ENCODE peak calls at places on chromosomes 6 and 20, in six cellular contexts. V is AG04450, Q is upper lobe of right lung, B is tibial artery, X is lower lobe of right lung, S is WERI-Rb-1. N is an unnamed sample. For H3K9me3, the result is how much of the 10 kb centered on the place peaks cover.

GRCh38 chr6:1045239-1045638 is 266.7 kb upstream of the FOXQ1 start:
- DNase-seq in Q (no peak), S (no peak), X (no peak), V (no peak), B (no peak), N (no peak)

GRCh38 chr6:74268821-74269600 is 573.0 kb downstream of the CD109 start:
- DNase-seq in V (no peak), Q (no peak), B (no peak), X (no peak), S (no peak), N (no peak)

GRCh38 chr20:63234693-63235398 is 859 bp upstream of the BIRC7 start:
- DNase-seq in Q (no peak), S (peak), V (no peak), B (no peak), X (no peak), N (peak)

GRCh38 chr6:20129290-20130088 is 82.8 kb downstream of the MBOAT1 start:
- DNase-seq in S (no peak), X (no peak), Q (no peak), B (no peak), V (no peak), N (no peak)

GRCh38 chr20:60055740-60056139 is 97.5 kb downstream of the CDH26 start:
- DNase-seq in X (peak), Q (peak), S (no peak), V (no peak), B (peak), N (no peak)

GRCh38 chr20:63931735-63932134 is 24.5 kb downstream of the UCKL1 start:
- DNase-seq in X (no peak), V (no peak), S (no peak), B (no peak), Q (no peak), N (peak)

GRCh38 chr6:141050470-141050869 is 1082.3 kb upstream of the GJE1 start:
- DNase-seq in X (no peak), S (no peak), V (no peak), Q (no peak), B (no peak), N (no peak)

GRCh38 chr6:151502499-151502898 is 8.7 kb downstream of the CCDC170 start:
- DNase-seq in S (no peak), B (no peak), V (no peak), Q (no peak), X (no peak), N (no peak)

GRCh38 chr20:61766921-61767610 is 298.6 kb downstream of the TAF4 start:
- DNase-seq in B (peak), X (no peak), Q (no peak), V (no peak), S (no peak), N (no peak)

GRCh38 chr6:143583542-143584330 is 72.2 kb upstream of the FUCA2 start:
- DNase-seq in B (no peak), V (peak), S (no peak), Q (no peak), X (no peak), N (no peak)

GRCh38 chr6:159257846-159258245 is 88.6 kb downstream of the FNDC1 start:
- DNase-seq in V (no peak), Q (no peak), B (no peak), S (no peak), X (no peak), N (no peak)

GRCh38 chr6:31706599-31706998 is at the start of gene LY6G6F:
- DNase-seq in S (no peak), Q (no peak), X (no peak), V (no peak), B (no peak), N (no peak)

GRCh38 chr6:3624268-3625136 is 127.0 kb downstream of the PXDC1 start:
- DNase-seq in S (no peak), Q (no peak), V (no peak), B (no peak), X (no peak), N (no peak)

GRCh38 chr6:151284012-151284411 is 44.2 kb downstream of the AKAP12 start:
- DNase-seq in B (no peak), V (no peak), S (no peak), X (no peak), Q (no peak), N (no peak)

GRCh38 chr20:58839474-58839874 is 11.2 kb downstream of the GNAS-AS1 start:
- DNase-seq in B (peak), V (no peak), X (no peak), Q (no peak), S (peak), N (peak)

GRCh38 chr6:3390698-3391097 is 66.2 kb downstream of the SLC22A23 start:
- DNase-seq in S (no peak), Q (no peak), V (no peak), B (peak), X (no peak), N (no peak)

GRCh38 chr6:110472739-110473138 is 3.7 kb downstream of the SLC22A16 start:
- DNase-seq in V (no peak), S (no peak), Q (no peak), B (no peak), X (no peak), N (no peak)

GRCh38 chr6:110475255-110475654 is 1.2 kb downstream of the SLC22A16 start:
- DNase-seq in V (no peak), Q (no peak), S (no peak), B (no peak), X (peak), N (no peak)

GRCh38 chr6:110471966-110472365 is 4.4 kb downstream of the SLC22A16 start:
- DNase-seq in S (no peak), V (no peak), B (no peak), Q (no peak), X (no peak), N (no peak)

GRCh38 chr6:110474500-110474899 is 1.9 kb downstream of the SLC22A16 start:
- DNase-seq in X (no peak), Q (no peak), B (no peak), S (no peak), V (no peak), N (no peak)

GRCh38 chr6:110476046-110476849 is at the start of gene SLC22A16:
- DNase-seq in X (peak), B (no peak), S (no peak), Q (no peak), V (no peak), N (no peak)
- H3K4me3 ChIP-seq in X (peak), B (peak), S (no peak), Q (peak), V (peak), N (no peak)

GRCh38 chr20:33559994-33560393 is 70.1 kb downstream of the CBFA2T2 start:
- DNase-seq in V (no peak), X (no peak), B (no peak), Q (no peak), S (no peak), N (no peak)

GRCh38 chr20:33563788-33564187 is 73.9 kb downstream of the CBFA2T2 start:
- DNase-seq in B (no peak), X (no peak), Q (no peak), S (no peak), V (no peak), N (no peak)

GRCh38 chr20:33559212-33559611 is 69.3 kb downstream of the CBFA2T2 start:
- DNase-seq in X (no peak), V (no peak), Q (no peak), B (no peak), S (no peak), N (no peak)

GRCh38 chr20:33558348-33559144 is 68.7 kb downstream of the CBFA2T2 start:
- DNase-seq in S (no peak), B (no peak), X (no peak), V (no peak), Q (no peak), N (no peak)

GRCh38 chr20:33561981-33562601 is 72.2 kb downstream of the CBFA2T2 start:
- DNase-seq in V (peak), S (peak), Q (no peak), B (peak), X (no peak), N (peak)
- TF ChIP-seq CTCF in V (no peak), S (no peak), Q (no peak), B (no peak), X (no peak), N (no peak)

GRCh38 chr6:10362300-10362699 is 52.6 kb downstream of the TFAP2A start:
- DNase-seq in B (no peak), S (no peak), V (no peak), X (no peak), Q (no peak), N (no peak)
- H3K9me3 ChIP-seq in B (under half), S (under half), V (under half), X (under half), Q (under half), N (under half)

GRCh38 chr6:149964243-149965190 is 774 bp downstream of the ULBP1 start:
- DNase-seq in S (no peak), X (no peak), Q (no peak), V (no peak), B (no peak), N (no peak)

GRCh38 chr6:149961728-149962425 is 1.9 kb upstream of the ULBP1 start:
- DNase-seq in Q (no peak), B (no peak), V (no peak), X (no peak), S (peak), N (no peak)

GRCh38 chr6:149962461-149963211 is 1.1 kb upstream of the ULBP1 start:
- DNase-seq in X (no peak), Q (no peak), S (no peak), B (no peak), V (no peak), N (no peak)

GRCh38 chr6:149963462-149964242 is at the start of gene ULBP1:
- DNase-seq in Q (peak), X (peak), B (peak), S (peak), V (peak), N (peak)

DNA sequence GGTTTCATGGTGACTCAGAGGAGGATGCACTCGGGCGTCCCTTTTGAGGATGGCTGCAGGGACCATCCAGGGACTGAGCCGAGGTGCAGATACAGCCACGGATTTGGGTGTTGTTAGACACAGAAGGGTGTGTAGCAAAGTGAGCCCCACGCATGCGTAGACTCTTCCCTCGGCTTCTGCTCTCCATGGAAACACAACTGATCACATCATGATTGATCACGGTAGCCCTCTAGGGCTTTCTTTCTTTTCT is 606 bp upstream of the ULBP1 start:
- DNase-seq in X (no peak), B (no peak), S (peak), Q (no peak), V (no peak), N (no peak)
- H3K4me3 ChIP-seq in X (peak), B (peak), S (peak), Q (peak), V (peak), N (peak)

DNA sequence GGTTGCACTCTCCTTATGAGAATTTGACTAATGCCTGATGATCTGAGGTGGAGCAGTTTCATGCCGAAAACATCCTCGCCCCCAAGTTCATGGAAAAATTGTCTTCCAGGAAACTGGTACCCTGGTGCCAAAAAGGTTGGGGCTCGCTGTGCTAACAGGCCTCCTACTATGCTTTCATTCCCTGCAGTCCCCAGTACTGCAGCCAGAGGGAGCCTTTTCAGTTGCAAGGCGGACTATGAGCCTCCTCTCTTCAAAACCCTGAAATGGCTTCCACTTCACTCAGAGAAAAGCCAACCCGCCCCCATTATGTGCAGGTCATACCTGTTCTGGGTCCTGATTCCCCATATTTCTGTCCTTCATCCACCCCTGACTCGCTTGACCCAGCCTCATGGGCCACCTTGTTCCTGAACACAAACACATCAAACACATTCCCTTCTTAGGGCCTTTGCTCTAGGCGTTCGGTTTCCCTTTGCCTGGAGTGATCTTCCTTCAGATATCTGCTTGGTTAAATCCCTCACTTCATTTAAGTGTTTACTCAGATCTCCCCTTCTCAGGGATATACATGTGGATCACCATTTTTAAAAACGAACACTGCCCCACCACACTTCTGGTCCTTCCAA is 173.7 kb downstream of the PHACTR1 start:
- DNase-seq in B (no peak), S (peak), X (no peak), Q (no peak), V (no peak), N (peak)
- TF ChIP-seq CTCF in B (no peak), S (peak), X (peak), Q (peak), V (peak), N (peak)

GRCh38 chr20:55205684-55206083 is 730.3 kb downstream of the DOK5 start:
- DNase-seq in X (no peak), V (no peak), Q (no peak), S (no peak), B (no peak), N (no peak)
- H3K9me3 ChIP-seq in X (under half), V (under half), Q (under half), S (under half), B (under half), N (under half)

GRCh38 chr20:40687384-40688128 is 1.5 kb downstream of the MAFB start:
- DNase-seq in X (peak), B (peak), V (no peak), Q (peak), S (peak), N (peak)

GRCh38 chr20:40686893-40687292 is 2.1 kb downstream of the MAFB start:
- DNase-seq in B (peak), Q (no peak), X (no peak), S (no peak), V (no peak), N (no peak)

GRCh38 chr20:40688129-40689099 is 622 bp downstream of the MAFB start:
- DNase-seq in V (no peak), Q (no peak), X (peak), B (peak), S (no peak), N (no peak)

GRCh38 chr20:40685349-40685748 is 3.7 kb downstream of the MAFB start:
- DNase-seq in V (no peak), Q (no peak), B (peak), S (no peak), X (no peak), N (no peak)

GRCh38 chr20:40686434-40686882 is 2.6 kb downstream of the MAFB start:
- DNase-seq in Q (no peak), X (no peak), V (no peak), B (peak), S (no peak), N (no peak)
- H3K4me3 ChIP-seq in Q (peak), X (peak), V (no peak), B (peak), S (no peak), N (no peak)

DNA sequence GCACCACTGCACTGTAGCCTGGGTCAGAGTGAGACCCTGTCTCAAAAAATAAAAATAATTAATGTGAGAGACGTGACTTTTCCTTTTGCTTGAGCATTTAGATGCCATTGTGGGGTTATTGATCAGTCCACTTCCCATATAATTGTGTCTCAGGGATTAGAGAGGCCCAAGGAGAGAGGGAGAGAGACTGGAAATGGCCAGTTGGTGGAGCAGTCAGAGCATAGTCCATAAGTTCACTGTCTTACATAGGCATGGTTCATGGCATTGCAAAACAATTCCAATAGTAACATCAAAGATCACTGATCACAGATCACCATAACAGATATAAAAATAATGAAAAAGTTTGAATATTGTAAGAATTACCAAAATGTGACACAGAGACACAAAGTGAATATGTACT is 15.2 kb upstream of the SDHAF4 start:
- DNase-seq in B (no peak), V (no peak), X (no peak), Q (no peak), S (no peak), N (peak)
- TF ChIP-seq CTCF in B (no peak), V (no peak), X (no peak), Q (no peak), S (peak), N (peak)

N was measured in Caco-2.